ENCODE peak calls at places on chromosomes 5 and 9, in nine cellular contexts. One of them, this sample, is unnamed.

GRCh38 chr9:114080773-114081440 is 2.8 kb upstream of the AMBP start:
- DNase-seq in smooth muscle cell of the brain vasculature: no peak
- DNase-seq in nucleus accumbens: no peak
- DNase-seq in amygdala: no peak
- DNase-seq in G401: no peak
- DNase-seq in uterus: peak; percentile 8
- DNase-seq in stimulated activated CD8-positive, alpha-beta memory T cell treated with anti-CD3 and anti-CD28 coated beads, Interleukin-2, amount 100 ng/mL, for 1 hour: no peak
- DNase-seq in H7: no peak
- DNase-seq in non-pigmented ciliary epithelial cell: no peak
- DNase-seq in this sample: no peak

GRCh38 chr9:26132913-26133312 is 454.7 kb upstream of the TUSC1 start:
- DNase-seq in smooth muscle cell of the brain vasculature: no peak
- DNase-seq in nucleus accumbens: no peak
- DNase-seq in amygdala: no peak
- DNase-seq in G401: no peak
- DNase-seq in uterus: no peak
- DNase-seq in stimulated activated CD8-positive, alpha-beta memory T cell treated with anti-CD3 and anti-CD28 coated beads, Interleukin-2, amount 100 ng/mL, for 1 hour: no peak
- DNase-seq in H7: peak; percentile 4
- DNase-seq in non-pigmented ciliary epithelial cell: no peak
- DNase-seq in this sample: no peak

GRCh38 chr5:148844433-148845279 is 18.2 kb downstream of the ADRB2 start:
- DNase-seq in smooth muscle cell of the brain vasculature: no peak
- DNase-seq in nucleus accumbens: no peak
- DNase-seq in amygdala: no peak
- DNase-seq in G401: no peak
- DNase-seq in uterus: no peak
- DNase-seq in stimulated activated CD8-positive, alpha-beta memory T cell treated with anti-CD3 and anti-CD28 coated beads, Interleukin-2, amount 100 ng/mL, for 1 hour: peak; percentile 21
- DNase-seq in H7: no peak
- DNase-seq in non-pigmented ciliary epithelial cell: no peak
- DNase-seq in this sample: no peak

GRCh38 chr5:116763987-116764866 is 189.6 kb upstream of the SEMA6A start:
- DNase-seq in smooth muscle cell of the brain vasculature: peak; percentile 63
- DNase-seq in nucleus accumbens: no peak
- DNase-seq in amygdala: no peak
- DNase-seq in G401: no peak
- DNase-seq in uterus: no peak
- DNase-seq in stimulated activated CD8-positive, alpha-beta memory T cell treated with anti-CD3 and anti-CD28 coated beads, Interleukin-2, amount 100 ng/mL, for 1 hour: no peak
- DNase-seq in H7: no peak
- DNase-seq in non-pigmented ciliary epithelial cell: no peak
- DNase-seq in this sample: no peak

GRCh38 chr9:114280636-114281315 is 42.1 kb upstream of the ORM1 start:
- DNase-seq in smooth muscle cell of the brain vasculature: no peak
- DNase-seq in nucleus accumbens: no peak
- DNase-seq in amygdala: no peak
- DNase-seq in G401: no peak
- DNase-seq in uterus: peak; percentile 26
- DNase-seq in stimulated activated CD8-positive, alpha-beta memory T cell treated with anti-CD3 and anti-CD28 coated beads, Interleukin-2, amount 100 ng/mL, for 1 hour: no peak
- DNase-seq in H7: peak; percentile 12
- DNase-seq in non-pigmented ciliary epithelial cell: no peak
- DNase-seq in this sample: no peak

GRCh38 chr9:81022177-81022576 is 667.2 kb downstream of the TLE1 start:
- DNase-seq in smooth muscle cell of the brain vasculature: no peak
- DNase-seq in nucleus accumbens: no peak
- DNase-seq in amygdala: no peak
- DNase-seq in G401: no peak
- DNase-seq in uterus: no peak
- DNase-seq in stimulated activated CD8-positive, alpha-beta memory T cell treated with anti-CD3 and anti-CD28 coated beads, Interleukin-2, amount 100 ng/mL, for 1 hour: no peak
- DNase-seq in H7: no peak
- DNase-seq in non-pigmented ciliary epithelial cell: no peak
- DNase-seq in this sample: no peak

GRCh38 chr9:137467896-137468295 is 8.8 kb upstream of the NSMF start:
- DNase-seq in smooth muscle cell of the brain vasculature: no peak
- DNase-seq in nucleus accumbens: no peak
- DNase-seq in amygdala: no peak
- DNase-seq in G401: no peak
- DNase-seq in uterus: no peak
- DNase-seq in stimulated activated CD8-positive, alpha-beta memory T cell treated with anti-CD3 and anti-CD28 coated beads, Interleukin-2, amount 100 ng/mL, for 1 hour: no peak
- DNase-seq in H7: no peak
- DNase-seq in non-pigmented ciliary epithelial cell: no peak
- DNase-seq in this sample: no peak

GRCh38 chr9:36268007-36268427 is 9.8 kb upstream of the GNE start:
- DNase-seq in smooth muscle cell of the brain vasculature: no peak
- DNase-seq in nucleus accumbens: no peak
- DNase-seq in amygdala: no peak
- DNase-seq in G401: no peak
- DNase-seq in uterus: no peak
- DNase-seq in stimulated activated CD8-positive, alpha-beta memory T cell treated with anti-CD3 and anti-CD28 coated beads, Interleukin-2, amount 100 ng/mL, for 1 hour: no peak
- DNase-seq in H7: no peak
- DNase-seq in non-pigmented ciliary epithelial cell: no peak
- DNase-seq in this sample: no peak

GRCh38 chr5:85533324-85533723 is 1084.4 kb upstream of the COX7C start:
- DNase-seq in smooth muscle cell of the brain vasculature: no peak
- DNase-seq in nucleus accumbens: no peak
- DNase-seq in amygdala: no peak
- DNase-seq in G401: no peak
- DNase-seq in uterus: no peak
- DNase-seq in stimulated activated CD8-positive, alpha-beta memory T cell treated with anti-CD3 and anti-CD28 coated beads, Interleukin-2, amount 100 ng/mL, for 1 hour: no peak
- DNase-seq in H7: no peak
- DNase-seq in non-pigmented ciliary epithelial cell: no peak
- DNase-seq in this sample: no peak